ENCODE peak calls at places on chromosomes 6 and 20, in ten cellular contexts. O is ovary, K is fibroblast of mammary gland, A is tibial nerve, S is heart left ventricle, R is Panc1, G is pancreas, V is fibroblast of pulmonary artery, X is sigmoid colon, Z is colonic mucosa. Q is an unnamed sample.
A peak's percentile ranks its signal among the peaks of the same experiment; 100 is the strongest.

GRCh38 chr6:83908813-83909212 is 49.3 kb downstream of the CYB5R4 start:
- DNase-seq in O (no peak), K (no peak), A (no peak), S (no peak), R (no peak), G (no peak), V (no peak), X (no peak), Z (no peak), Q (peak; percentile 3)

GRCh38 chr6:8060346-8060745 is 3.8 kb downstream of the BLOC1S5 start:
- DNase-seq in O (no peak), K (no peak), A (no peak), S (no peak), R (no peak), G (no peak), V (no peak), X (no peak), Z (no peak), Q (no peak)

GRCh38 chr6:35297541-35298481 is at the start of gene DEF6:
- DNase-seq in O (peak; percentile 82), K (peak; percentile 73), A (peak; percentile 28), S (peak; percentile 82), R (peak; percentile 35), G (peak; percentile 90), V (peak; percentile 87), X (peak; percentile 90), Z (peak; percentile 85), Q (peak; percentile 68)

GRCh38 chr6:2961971-2962370 is 9.4 kb downstream of the SERPINB6 start:
- DNase-seq in O (no peak), K (no peak), A (no peak), S (no peak), R (no peak), G (peak; percentile 71), V (no peak), X (no peak), Z (peak; percentile 84), Q (no peak)

GRCh38 chr6:39964094-39964493 is 29.8 kb upstream of the MOCS1 start:
- DNase-seq in O (no peak), K (no peak), A (no peak), S (no peak), R (no peak), G (no peak), V (no peak), X (no peak), Z (no peak), Q (no peak)

GRCh38 chr6:49923826-49924225 is 40.1 kb downstream of the DEFB114 start:
- DNase-seq in O (no peak), K (no peak), A (no peak), S (no peak), R (no peak), G (no peak), V (no peak), X (no peak), Z (no peak), Q (peak; percentile 5)

GRCh38 chr6:156400487-156400886 is 376.7 kb upstream of the ARID1B start:
- DNase-seq in O (no peak), K (no peak), A (no peak), S (no peak), R (no peak), G (no peak), V (no peak), X (no peak), Z (no peak), Q (no peak)

GRCh38 chr6:74964871-74965441 is 240.9 kb downstream of the COL12A1 start:
- DNase-seq in O (no peak), K (no peak), A (no peak), S (no peak), R (no peak), G (no peak), V (peak; percentile 24), X (no peak), Z (no peak), Q (no peak)

GRCh38 chr6:164845773-164846172 is 463.6 kb downstream of the C6orf118 start:
- DNase-seq in O (no peak), K (no peak), A (no peak), S (no peak), R (no peak), G (no peak), V (no peak), X (no peak), Z (no peak), Q (no peak)

GRCh38 chr6:111486475-111486874 is 3.5 kb upstream of the REV3L start:
- DNase-seq in O (no peak), K (no peak), A (no peak), S (no peak), R (no peak), G (no peak), V (no peak), X (no peak), Z (no peak), Q (no peak)

GRCh38 chr6:4672772-4673171 is 103.4 kb upstream of the CDYL start:
- DNase-seq in O (no peak), K (no peak), A (no peak), S (no peak), R (no peak), G (no peak), V (peak; percentile 73), X (no peak), Z (peak; percentile 3), Q (peak; percentile 80)

GRCh38 chr6:152298055-152298647 is 339.0 kb downstream of the SYNE1 start:
- DNase-seq in O (no peak), K (no peak), A (no peak), S (no peak), R (no peak), G (no peak), V (no peak), X (no peak), Z (no peak), Q (no peak)

GRCh38 chr6:108123946-108124345 is 41.9 kb upstream of the NR2E1 start:
- DNase-seq in O (no peak), K (no peak), A (no peak), S (no peak), R (no peak), G (no peak), V (no peak), X (no peak), Z (no peak), Q (no peak)

GRCh38 chr20:23336476-23336875 is 14.1 kb upstream of the NXT1 start:
- DNase-seq in O (no peak), K (no peak), A (no peak), S (no peak), R (no peak), G (no peak), V (no peak), X (no peak), Z (no peak), Q (no peak)

GRCh38 chr20:23340524-23340923 is 10.1 kb upstream of the NXT1 start:
- DNase-seq in O (peak; percentile 45), K (peak; percentile 76), A (peak; percentile 68), S (peak; percentile 72), R (peak; percentile 43), G (no peak), V (peak; percentile 86), X (peak; percentile 79), Z (no peak), Q (peak; percentile 73)

GRCh38 chr20:23343590-23343989 is 7.0 kb upstream of the NXT1 start:
- DNase-seq in O (no peak), K (no peak), A (no peak), S (no peak), R (no peak), G (no peak), V (no peak), X (no peak), Z (no peak), Q (no peak)

GRCh38 chr20:23341073-23341472 is 9.5 kb upstream of the NXT1 start:
- DNase-seq in O (no peak), K (no peak), A (no peak), S (no peak), R (no peak), G (no peak), V (no peak), X (no peak), Z (no peak), Q (no peak)

GRCh38 chr20:23339986-23340385 is 10.6 kb upstream of the NXT1 start:
- DNase-seq in O (no peak), K (no peak), A (no peak), S (no peak), R (no peak), G (no peak), V (no peak), X (peak; percentile 60), Z (no peak), Q (no peak)
- TF ChIP-seq CTCF in O (no peak), K (no peak), A (no peak), S (no peak), R (no peak), G (no peak), V (no peak), X (no peak), Z (no peak), Q (no peak)

GRCh38 chr6:129575378-129576118 is 134.4 kb downstream of the ARHGAP18 start:
- DNase-seq in O (no peak), K (peak; percentile 74), A (no peak), S (no peak), R (no peak), G (no peak), V (peak; percentile 78), X (no peak), Z (no peak), Q (peak; percentile 67)
- H3K4me3 ChIP-seq in O (peak overlapping the region; percentile 28), K (no peak overlapping the region), A (peak overlapping the region; percentile 29), S (peak overlapping the region; percentile 47), R (peak overlapping the region; percentile 32), G (no peak overlapping the region), V (no peak overlapping the region), X (peak overlapping the region; percentile 22), Z (no peak overlapping the region), Q (peak overlapping the region; percentile 23)

GRCh38 chr6:31886426-31887068 is 7.8 kb upstream of the SLC44A4 start:
- DNase-seq in O (no peak), K (no peak), A (no peak), S (no peak), R (no peak), G (no peak), V (no peak), X (no peak), Z (no peak), Q (no peak)
- TF ChIP-seq CTCF in O (no peak), K (no peak), A (no peak), S (no peak), R (no peak), G (no peak), V (no peak), X (no peak), Z (no peak), Q (no peak)

GRCh38 chr6:91720323-91720722 is 1133.5 kb upstream of the MAP3K7 start:
- DNase-seq in O (no peak), K (no peak), A (no peak), S (no peak), R (no peak), G (no peak), V (no peak), X (no peak), Z (no peak), Q (no peak)
- H3K4me3 ChIP-seq in O (no peak overlapping the region), K (no peak overlapping the region), A (no peak overlapping the region), S (no peak overlapping the region), R (no peak overlapping the region), G (no peak overlapping the region), V (no peak overlapping the region), X (no peak overlapping the region), Z (no peak overlapping the region), Q (no peak overlapping the region)

GRCh38 chr6:16568128-16568527 is 193.1 kb downstream of the ATXN1 start:
- DNase-seq in O (no peak), K (no peak), A (no peak), S (no peak), R (no peak), G (no peak), V (no peak), X (no peak), Z (no peak), Q (no peak)
- TF ChIP-seq CTCF in O (no peak), K (no peak), A (no peak), S (no peak), R (no peak), G (no peak), V (no peak), X (no peak), Z (no peak), Q (no peak)

GRCh38 chr6:105458061-105458460 is 55.2 kb upstream of the PREP start:
- DNase-seq in O (no peak), K (no peak), A (no peak), S (no peak), R (no peak), G (no peak), V (no peak), X (no peak), Z (no peak), Q (no peak)
- H3K4me3 ChIP-seq in O (no peak overlapping the region), K (no peak overlapping the region), A (no peak overlapping the region), S (no peak overlapping the region), R (no peak overlapping the region), G (no peak overlapping the region), V (no peak overlapping the region), X (no peak overlapping the region), Z (no peak overlapping the region), Q (no peak overlapping the region)